ENCODE peak calls at places on chromosomes 16 and 17, in seven cellular contexts. One of them, this sample, is unnamed.

GRCh38 chr16:86994215-86994614 is 323.0 kb downstream of the C16orf95 start:
- DNase-seq in upper lobe of right lung: no peak
- DNase-seq in PC-3: no peak
- DNase-seq in cardiac muscle cell: no peak
- DNase-seq in effector memory CD4-positive, alpha-beta T cell: no peak
- DNase-seq in fibroblast of lung: no peak
- DNase-seq in A549: no peak
- DNase-seq in this sample: no peak

GRCh38 chr17:5588584-5588983 is 4.3 kb upstream of the NLRP1 start:
- DNase-seq in upper lobe of right lung: no peak
- DNase-seq in cardiac muscle cell: no peak
- DNase-seq in A549: no peak
- DNase-seq in effector memory CD4-positive, alpha-beta T cell: no peak
- DNase-seq in PC-3: no peak
- DNase-seq in fibroblast of lung: no peak
- DNase-seq in this sample: no peak

GRCh38 chr17:42679492-42680330 is 1.9 kb downstream of the CCR10 start:
- DNase-seq in upper lobe of right lung: peak; percentile 90
- DNase-seq in effector memory CD4-positive, alpha-beta T cell: peak; percentile 50
- DNase-seq in A549: peak; percentile 92
- DNase-seq in cardiac muscle cell: peak; percentile 87
- DNase-seq in PC-3: peak; percentile 70
- DNase-seq in fibroblast of lung: peak; percentile 79
- DNase-seq in this sample: peak; percentile 85

GRCh38 chr17:55527520-55528118 is 16.4 kb upstream of the SMIM36 start:
- DNase-seq in cardiac muscle cell: peak; percentile 69
- DNase-seq in upper lobe of right lung: no peak
- DNase-seq in effector memory CD4-positive, alpha-beta T cell: no peak
- DNase-seq in A549: peak; percentile 71
- DNase-seq in PC-3: peak; percentile 70
- DNase-seq in fibroblast of lung: peak; percentile 49
- DNase-seq in this sample: peak; percentile 15

GRCh38 chr17:15501282-15501681 is 33.9 kb upstream of the CDRT4 start:
- DNase-seq in PC-3: no peak
- DNase-seq in upper lobe of right lung: no peak
- DNase-seq in effector memory CD4-positive, alpha-beta T cell: no peak
- DNase-seq in cardiac muscle cell: no peak
- DNase-seq in A549: no peak
- DNase-seq in fibroblast of lung: no peak
- DNase-seq in this sample: no peak

GRCh38 chr16:83513006-83513755 is 294.6 kb upstream of the HSBP1 start:
- DNase-seq in upper lobe of right lung: no peak
- DNase-seq in fibroblast of lung: peak; percentile 90
- DNase-seq in cardiac muscle cell: no peak
- DNase-seq in PC-3: peak; percentile 44
- DNase-seq in A549: no peak
- DNase-seq in effector memory CD4-positive, alpha-beta T cell: no peak
- DNase-seq in this sample: no peak

GRCh38 chr17:81071761-81072741 is 37.1 kb downstream of the BAIAP2 start:
- DNase-seq in PC-3: no peak
- DNase-seq in A549: no peak
- DNase-seq in cardiac muscle cell: no peak
- DNase-seq in upper lobe of right lung: peak; percentile 88
- DNase-seq in fibroblast of lung: no peak
- DNase-seq in effector memory CD4-positive, alpha-beta T cell: no peak
- DNase-seq in this sample: peak; percentile 43

GRCh38 chr16:77223184-77223583 is 24.0 kb downstream of the SYCE1L start:
- DNase-seq in fibroblast of lung: no peak
- DNase-seq in upper lobe of right lung: no peak
- DNase-seq in effector memory CD4-positive, alpha-beta T cell: no peak
- DNase-seq in A549: peak; percentile 27
- DNase-seq in PC-3: peak; percentile 8
- DNase-seq in cardiac muscle cell: no peak
- DNase-seq in this sample: no peak

GRCh38 chr16:23145186-23145585 is 4.1 kb downstream of the USP31 start:
- DNase-seq in fibroblast of lung: peak; percentile 14
- DNase-seq in effector memory CD4-positive, alpha-beta T cell: no peak
- DNase-seq in upper lobe of right lung: no peak
- DNase-seq in PC-3: peak; percentile 11
- DNase-seq in A549: no peak
- DNase-seq in cardiac muscle cell: no peak
- DNase-seq in this sample: no peak

GRCh38 chr17:55434721-55435120 is 13.1 kb upstream of the MMD start:
- DNase-seq in upper lobe of right lung: no peak
- DNase-seq in cardiac muscle cell: no peak
- DNase-seq in fibroblast of lung: peak; percentile 42
- DNase-seq in effector memory CD4-positive, alpha-beta T cell: no peak
- DNase-seq in A549: no peak
- DNase-seq in PC-3: no peak
- DNase-seq in this sample: no peak

GRCh38 chr17:30550512-30551273 is 73.5 kb downstream of the GOSR1 start:
- DNase-seq in PC-3: peak; percentile 64
- DNase-seq in upper lobe of right lung: no peak
- DNase-seq in cardiac muscle cell: no peak
- DNase-seq in effector memory CD4-positive, alpha-beta T cell: no peak
- DNase-seq in fibroblast of lung: peak; percentile 77
- DNase-seq in A549: no peak
- DNase-seq in this sample: no peak

GRCh38 chr16:86556576-86556975 is 1.5 kb upstream of the MTHFSD start:
- DNase-seq in cardiac muscle cell: no peak
- DNase-seq in upper lobe of right lung: no peak
- DNase-seq in effector memory CD4-positive, alpha-beta T cell: no peak
- DNase-seq in PC-3: no peak
- DNase-seq in fibroblast of lung: no peak
- DNase-seq in A549: no peak
- DNase-seq in this sample: no peak

GRCh38 chr17:29241015-29241963 is 5.4 kb upstream of the CRYBA1 start:
- DNase-seq in cardiac muscle cell: no peak
- DNase-seq in upper lobe of right lung: no peak
- DNase-seq in effector memory CD4-positive, alpha-beta T cell: no peak
- DNase-seq in PC-3: peak; percentile 87
- DNase-seq in fibroblast of lung: peak; percentile 98
- DNase-seq in A549: peak; percentile 96
- DNase-seq in this sample: no peak

GRCh38 chr16:83809092-83809491 is 1.3 kb downstream of the HSBP1 start:
- DNase-seq in cardiac muscle cell: no peak
- DNase-seq in fibroblast of lung: no peak
- DNase-seq in A549: no peak
- DNase-seq in PC-3: no peak
- DNase-seq in upper lobe of right lung: no peak
- DNase-seq in effector memory CD4-positive, alpha-beta T cell: no peak
- DNase-seq in this sample: no peak

GRCh38 chr17:8807070-8807550 is 7.9 kb upstream of the MFSD6L start:
- DNase-seq in A549: no peak
- DNase-seq in cardiac muscle cell: no peak
- DNase-seq in fibroblast of lung: no peak
- DNase-seq in effector memory CD4-positive, alpha-beta T cell: no peak
- DNase-seq in PC-3: peak; percentile 23
- DNase-seq in upper lobe of right lung: no peak
- DNase-seq in this sample: no peak

GRCh38 chr17:57413848-57414651 is 157.7 kb downstream of the MSI2 start:
- DNase-seq in upper lobe of right lung: no peak
- DNase-seq in cardiac muscle cell: no peak
- DNase-seq in fibroblast of lung: no peak
- DNase-seq in effector memory CD4-positive, alpha-beta T cell: no peak
- DNase-seq in PC-3: peak; percentile 71
- DNase-seq in A549: peak; percentile 67
- DNase-seq in this sample: no peak

GRCh38 chr16:20901441-20902112 is 1.0 kb downstream of the LYRM1 start:
- DNase-seq in upper lobe of right lung: peak; percentile 82
- DNase-seq in cardiac muscle cell: peak; percentile 42
- DNase-seq in fibroblast of lung: peak; percentile 60
- DNase-seq in PC-3: peak; percentile 88
- DNase-seq in A549: peak; percentile 57
- DNase-seq in effector memory CD4-positive, alpha-beta T cell: no peak
- DNase-seq in this sample: peak; percentile 55

GRCh38 chr17:55420776-55421178 is 858 bp downstream of the MMD start:
- DNase-seq in cardiac muscle cell: peak; percentile 62
- DNase-seq in PC-3: peak; percentile 48
- DNase-seq in A549: no peak
- DNase-seq in effector memory CD4-positive, alpha-beta T cell: peak; percentile 3
- DNase-seq in upper lobe of right lung: peak; percentile 76
- DNase-seq in fibroblast of lung: peak; percentile 19
- DNase-seq in this sample: peak; percentile 81

GRCh38 chr17:50583636-50584035 is 23.1 kb downstream of the CACNA1G start:
- DNase-seq in fibroblast of lung: no peak
- DNase-seq in upper lobe of right lung: no peak
- DNase-seq in cardiac muscle cell: peak; percentile 87
- DNase-seq in PC-3: no peak
- DNase-seq in effector memory CD4-positive, alpha-beta T cell: no peak
- DNase-seq in A549: no peak
- DNase-seq in this sample: peak; percentile 79

GRCh38 chr17:977163-977562 is 2.4 kb downstream of the NXN start:
- DNase-seq in PC-3: no peak
- DNase-seq in effector memory CD4-positive, alpha-beta T cell: no peak
- DNase-seq in cardiac muscle cell: no peak
- DNase-seq in upper lobe of right lung: no peak
- DNase-seq in A549: no peak
- DNase-seq in fibroblast of lung: peak; percentile 63
- DNase-seq in this sample: no peak

GRCh38 chr17:19646788-19647696 is 1.5 kb upstream of the ALDH3A2 start:
- DNase-seq in effector memory CD4-positive, alpha-beta T cell: no peak
- DNase-seq in cardiac muscle cell: no peak
- DNase-seq in PC-3: peak; percentile 81
- DNase-seq in upper lobe of right lung: no peak
- DNase-seq in fibroblast of lung: peak; percentile 13
- DNase-seq in A549: peak; percentile 72
- DNase-seq in this sample: no peak

GRCh38 chr16:2528161-2529060 is 2.8 kb downstream of the CEMP1 start:
- DNase-seq in upper lobe of right lung: peak; percentile 63
- DNase-seq in PC-3: no peak
- DNase-seq in cardiac muscle cell: no peak
- DNase-seq in effector memory CD4-positive, alpha-beta T cell: no peak
- DNase-seq in fibroblast of lung: no peak
- DNase-seq in A549: no peak
- DNase-seq in this sample: peak; percentile 63

GRCh38 chr17:79114455-79115301 is 40.1 kb downstream of the ENGASE start:
- DNase-seq in effector memory CD4-positive, alpha-beta T cell: no peak
- DNase-seq in fibroblast of lung: no peak
- DNase-seq in A549: no peak
- DNase-seq in cardiac muscle cell: peak; percentile 47
- DNase-seq in PC-3: peak; percentile 76
- DNase-seq in upper lobe of right lung: peak; percentile 78
- DNase-seq in this sample: peak; percentile 89

GRCh38 chr16:12265168-12265567 is 288.6 kb downstream of the SNX29 start:
- DNase-seq in effector memory CD4-positive, alpha-beta T cell: no peak
- DNase-seq in A549: no peak
- DNase-seq in upper lobe of right lung: no peak
- DNase-seq in cardiac muscle cell: no peak
- DNase-seq in fibroblast of lung: no peak
- DNase-seq in PC-3: no peak
- DNase-seq in this sample: no peak

GRCh38 chr16:57186630-57187507 is 740 bp downstream of the RSPRY1 start:
- DNase-seq in cardiac muscle cell: peak; percentile 59
- DNase-seq in effector memory CD4-positive, alpha-beta T cell: no peak
- DNase-seq in fibroblast of lung: no peak
- DNase-seq in A549: peak; percentile 22
- DNase-seq in upper lobe of right lung: no peak
- DNase-seq in PC-3: peak; percentile 16
- DNase-seq in this sample: peak; percentile 61

GRCh38 chr17:83203472-83204221 is 124.2 kb downstream of the METRNL start:
- DNase-seq in fibroblast of lung: no peak
- DNase-seq in PC-3: no peak
- DNase-seq in cardiac muscle cell: no peak
- DNase-seq in effector memory CD4-positive, alpha-beta T cell: no peak
- DNase-seq in A549: no peak
- DNase-seq in upper lobe of right lung: peak; percentile 64
- DNase-seq in this sample: peak; percentile 68
- H3K27ac ChIP-seq in fibroblast of lung: peak overlapping the region; percentile 74
- H3K27ac ChIP-seq in PC-3: no peak overlapping the region
- H3K27ac ChIP-seq in cardiac muscle cell: no peak overlapping the region
- H3K27ac ChIP-seq in effector memory CD4-positive, alpha-beta T cell: no peak overlapping the region
- H3K27ac ChIP-seq in A549: no peak overlapping the region
- H3K27ac ChIP-seq in upper lobe of right lung: peak overlapping the region; percentile 40
- H3K27ac ChIP-seq in this sample: no peak overlapping the region

DNA sequence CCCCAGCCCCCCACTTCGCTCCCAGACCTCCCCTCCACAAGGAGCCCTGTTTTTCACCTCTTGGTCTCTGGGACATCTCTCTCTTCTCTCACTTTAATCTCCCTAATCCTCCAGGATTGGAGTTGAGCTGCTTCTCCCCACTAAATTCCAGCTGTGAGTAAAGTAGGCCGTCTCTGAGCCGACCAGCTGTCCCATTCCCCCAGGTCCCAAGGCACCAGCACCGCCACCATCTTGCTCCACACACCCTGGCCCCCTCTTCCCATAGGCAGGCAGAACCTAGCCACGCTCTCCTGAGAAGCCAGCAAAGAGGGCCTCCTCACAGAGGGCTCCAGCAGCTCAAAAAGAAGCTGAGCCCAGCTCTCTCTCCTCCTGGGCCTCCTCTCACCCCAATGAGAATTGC is 862 bp downstream of the DLG4 start:
- DNase-seq in cardiac muscle cell: no peak
- DNase-seq in effector memory CD4-positive, alpha-beta T cell: no peak
- DNase-seq in fibroblast of lung: no peak
- DNase-seq in PC-3: no peak
- DNase-seq in A549: no peak
- DNase-seq in upper lobe of right lung: no peak
- DNase-seq in this sample: no peak
- H3K4me1 ChIP-seq in cardiac muscle cell: peaks cover 32% of the 10 kb centered on the region
- H3K4me1 ChIP-seq in effector memory CD4-positive, alpha-beta T cell: peaks cover 37% of the 10 kb centered on the region
- H3K4me1 ChIP-seq in fibroblast of lung: peaks cover 17% of the 10 kb centered on the region
- H3K4me1 ChIP-seq in PC-3: peaks cover 34% of the 10 kb centered on the region
- H3K4me1 ChIP-seq in A549: peaks cover 52% of the 10 kb centered on the region
- H3K4me1 ChIP-seq in upper lobe of right lung: peaks cover 59% of the 10 kb centered on the region
- H3K4me1 ChIP-seq in this sample: peaks cover 2% of the 10 kb centered on the region

GRCh38 chr17:75809631-75810111 is 25.1 kb downstream of the UNK start:
- DNase-seq in upper lobe of right lung: no peak
- DNase-seq in fibroblast of lung: no peak
- DNase-seq in effector memory CD4-positive, alpha-beta T cell: no peak
- DNase-seq in cardiac muscle cell: no peak
- DNase-seq in PC-3: no peak
- DNase-seq in A549: no peak
- DNase-seq in this sample: peak; percentile 69
- H3K9me3 ChIP-seq in upper lobe of right lung: no peaks in the 10 kb centered on the region
- H3K9me3 ChIP-seq in fibroblast of lung: no peaks in the 10 kb centered on the region
- H3K9me3 ChIP-seq in effector memory CD4-positive, alpha-beta T cell: no peaks in the 10 kb centered on the region
- H3K9me3 ChIP-seq in cardiac muscle cell: no peaks in the 10 kb centered on the region
- H3K9me3 ChIP-seq in PC-3: no peaks in the 10 kb centered on the region
- H3K9me3 ChIP-seq in A549: no peaks in the 10 kb centered on the region
- H3K9me3 ChIP-seq in this sample: no peaks in the 10 kb centered on the region

DNA sequence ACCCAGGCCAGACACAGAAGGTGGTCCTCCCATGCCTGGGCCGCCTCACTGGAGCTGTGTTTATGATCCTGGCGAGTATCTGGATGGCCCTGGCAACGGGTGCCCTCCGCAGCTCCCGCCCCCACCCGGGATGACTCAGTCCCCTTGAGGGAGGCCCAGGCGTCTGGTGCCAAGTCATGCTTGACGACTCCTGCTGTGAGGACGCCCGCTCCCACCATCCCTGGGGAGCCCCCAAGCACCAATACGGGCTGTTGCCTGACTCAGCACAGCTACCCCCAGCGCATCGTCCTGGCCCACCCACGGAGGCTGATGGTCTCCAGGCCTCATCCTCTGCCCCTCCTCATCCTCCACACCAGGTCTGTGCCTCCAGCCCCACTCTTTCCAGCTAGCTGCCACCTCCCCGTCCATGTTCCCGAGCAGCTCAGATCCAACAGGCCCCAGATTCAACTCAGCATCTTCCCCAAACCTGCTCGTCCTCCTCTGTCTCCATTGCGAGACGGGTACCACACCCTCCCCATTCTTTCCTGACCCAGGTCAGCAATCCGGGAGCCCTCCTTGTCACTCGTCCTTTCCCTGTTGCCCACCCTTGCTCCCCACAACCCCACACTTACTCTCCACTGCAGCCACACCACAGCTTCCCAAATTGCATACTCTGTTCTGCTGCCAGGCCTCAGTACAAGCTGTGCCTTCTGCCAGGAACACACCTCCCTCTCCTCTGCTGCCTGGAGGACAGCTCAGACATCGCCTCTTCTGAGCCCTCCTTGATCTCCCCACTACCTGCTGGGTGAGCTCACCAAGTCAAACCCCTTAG is 2.6 kb downstream of the CAMKK1 start:
- DNase-seq in effector memory CD4-positive, alpha-beta T cell: no peak
- DNase-seq in cardiac muscle cell: no peak
- DNase-seq in fibroblast of lung: peak; percentile 92
- DNase-seq in upper lobe of right lung: peak; percentile 81
- DNase-seq in PC-3: peak; percentile 87
- DNase-seq in A549: peak; percentile 90
- DNase-seq in this sample: peak; percentile 82
- H3K27ac ChIP-seq in effector memory CD4-positive, alpha-beta T cell: no peak overlapping the region
- H3K27ac ChIP-seq in cardiac muscle cell: no peak overlapping the region
- H3K27ac ChIP-seq in fibroblast of lung: peak overlapping the region; percentile 27
- H3K27ac ChIP-seq in upper lobe of right lung: no peak overlapping the region
- H3K27ac ChIP-seq in PC-3: peak overlapping the region; percentile 81
- H3K27ac ChIP-seq in A549: peak overlapping the region; percentile 87
- H3K27ac ChIP-seq in this sample: peak overlapping the region; percentile 34

This sample was measured in right cardiac atrium.